ENCODE peak calls at places on chromosome 6, in four cellular contexts. G is activated gamma-delta T cell treated with Interleukin-2 at 50 U/mL for 16 hours, E is SW 1271, Q is AG04450. M is an unnamed sample.

GRCh38 chr6:41347349-41348050 is 12.1 kb downstream of the NCR2 start:
- DNase-seq in G (no peak), E (no peak), Q (no peak), M (no peak)

GRCh38 chr6:18118330-18118729 is 4.1 kb downstream of the NHLRC1 start:
- DNase-seq in G (no peak), E (no peak), Q (no peak), M (no peak)

GRCh38 chr6:26329763-26330511 is 35.1 kb upstream of the BTN3A2 start:
- DNase-seq in G (peak; percentile 24), E (peak; percentile 64), Q (no peak), M (no peak)

GRCh38 chr6:7827142-7827541 is 83.4 kb downstream of the TXNDC5 start:
- DNase-seq in G (no peak), E (no peak), Q (no peak), M (no peak)

GRCh38 chr6:137637161-137637560 is 143.0 kb upstream of the OLIG3 start:
- DNase-seq in G (no peak), E (peak; percentile 25), Q (peak; percentile 85), M (no peak)

GRCh38 chr6:112396221-112396620 is 49.1 kb downstream of the RFPL4B start:
- DNase-seq in G (no peak), E (no peak), Q (no peak), M (no peak)

GRCh38 chr6:168139121-168139520 is 60.1 kb upstream of the FRMD1 start:
- DNase-seq in G (no peak), E (no peak), Q (no peak), M (no peak)

GRCh38 chr6:143167224-143167623 is 106.5 kb downstream of the AIG1 start:
- DNase-seq in G (no peak), E (no peak), Q (no peak), M (no peak)

GRCh38 chr6:10412165-10412947 is 2.5 kb downstream of the TFAP2A start:
- DNase-seq in G (no peak), E (peak; percentile 84), Q (peak; percentile 33), M (peak; percentile 81)

GRCh38 chr6:108684809-108685329 is 124.2 kb downstream of the FOXO3 start:
- DNase-seq in G (no peak), E (no peak), Q (no peak), M (no peak)

GRCh38 chr6:41058783-41059181 is 5.8 kb downstream of the APOBEC2 start:
- DNase-seq in G (no peak), E (no peak), Q (no peak), M (no peak)

GRCh38 chr6:21831531-21832291 is 238.2 kb downstream of the SOX4 start:
- DNase-seq in G (no peak), E (no peak), Q (no peak), M (no peak)

GRCh38 chr6:111992851-111993250 is 61.1 kb upstream of the CCN6 start:
- DNase-seq in G (peak; percentile 52), E (peak; percentile 5), Q (no peak), M (no peak)

GRCh38 chr6:154821638-154822037 is 88.4 kb downstream of the SCAF8 start:
- DNase-seq in G (no peak), E (no peak), Q (no peak), M (no peak)

GRCh38 chr6:16320533-16321340 is 82.3 kb downstream of the GMPR start:
- DNase-seq in G (no peak), E (no peak), Q (peak; percentile 60), M (peak; percentile 64)

GRCh38 chr6:6834356-6835342 is 246.1 kb downstream of the LY86 start:
- DNase-seq in G (no peak), E (no peak), Q (no peak), M (no peak)

GRCh38 chr6:43040542-43041257 is 13.0 kb downstream of the CUL7 start:
- DNase-seq in G (no peak), E (no peak), Q (no peak), M (no peak)

GRCh38 chr6:109834131-109834530 is 143.0 kb downstream of the FIG4 start:
- DNase-seq in G (no peak), E (no peak), Q (no peak), M (no peak)

GRCh38 chr6:93721386-93722048 is 302.2 kb upstream of the EPHA7 start:
- DNase-seq in G (no peak), E (peak; percentile 39), Q (no peak), M (no peak)

GRCh38 chr6:11381801-11382513 is 149.5 kb upstream of the NEDD9 start:
- DNase-seq in G (peak; percentile 63), E (no peak), Q (no peak), M (no peak)

M was measured in tibial artery.